ENCODE peak calls at places on chromosomes 2 and 18, in nine cellular contexts. N, A, D, B, Q, G, R, C and M are unnamed samples.
A peak's percentile ranks its signal among the peaks of the same experiment; 100 is the strongest.

GRCh38 chr2:18889565-18890332 is 300.4 kb upstream of the NT5C1B start:
- DNase-seq in N (no peak), A (no peak), D (no peak), B (peak; percentile 18), Q (no peak), G (no peak), R (no peak), C (no peak), M (no peak)

GRCh38 chr2:157492189-157492773 is 48.4 kb upstream of the CYTIP start:
- DNase-seq in N (no peak), A (peak; percentile 41), D (peak; percentile 61), B (peak; percentile 10), Q (peak; percentile 68), G (peak; percentile 72), R (peak; percentile 63), C (peak; percentile 88), M (no peak)

GRCh38 chr2:216932806-216933579 is 73.1 kb upstream of the TNP1 start:
- DNase-seq in N (no peak), A (no peak), D (no peak), B (no peak), Q (no peak), G (no peak), R (no peak), C (no peak), M (no peak)

GRCh38 chr2:129908721-129909373 is 70.6 kb upstream of the RAB6C start:
- DNase-seq in N (no peak), A (no peak), D (no peak), B (no peak), Q (no peak), G (no peak), R (no peak), C (peak; percentile 80), M (peak; percentile 53)

GRCh38 chr2:120993661-120994060 is 258.0 kb downstream of the GLI2 start:
- DNase-seq in N (peak; percentile 60), A (no peak), D (no peak), B (no peak), Q (no peak), G (no peak), R (no peak), C (peak; percentile 71), M (no peak)

GRCh38 chr2:216142540-216142939 is 33.4 kb downstream of the XRCC5 start:
- DNase-seq in N (no peak), A (no peak), D (no peak), B (no peak), Q (no peak), G (no peak), R (peak; percentile 74), C (no peak), M (no peak)

GRCh38 chr2:121529439-121530209 is 1.1 kb upstream of the RNU4ATAC start:
- DNase-seq in N (no peak), A (peak; percentile 74), D (no peak), B (peak; percentile 32), Q (peak; percentile 84), G (peak; percentile 43), R (peak; percentile 38), C (no peak), M (no peak)

GRCh38 chr2:101124684-101125366 is 26.4 kb downstream of the TBC1D8 start:
- DNase-seq in N (no peak), A (peak; percentile 70), D (peak; percentile 98), B (peak; percentile 77), Q (no peak), G (peak; percentile 93), R (no peak), C (no peak), M (no peak)

GRCh38 chr2:98422449-98422848 is 22.2 kb upstream of the INPP4A start:
- DNase-seq in N (no peak), A (no peak), D (no peak), B (no peak), Q (no peak), G (no peak), R (no peak), C (no peak), M (no peak)

GRCh38 chr2:69514406-69514805 is 77.2 kb upstream of the NFU1 start:
- DNase-seq in N (no peak), A (peak; percentile 31), D (no peak), B (no peak), Q (no peak), G (no peak), R (no peak), C (no peak), M (no peak)

GRCh38 chr18:11775436-11775835 is 75.8 kb upstream of the CHMP1B start:
- DNase-seq in N (no peak), A (no peak), D (no peak), B (no peak), Q (no peak), G (no peak), R (no peak), C (no peak), M (no peak)

DNA sequence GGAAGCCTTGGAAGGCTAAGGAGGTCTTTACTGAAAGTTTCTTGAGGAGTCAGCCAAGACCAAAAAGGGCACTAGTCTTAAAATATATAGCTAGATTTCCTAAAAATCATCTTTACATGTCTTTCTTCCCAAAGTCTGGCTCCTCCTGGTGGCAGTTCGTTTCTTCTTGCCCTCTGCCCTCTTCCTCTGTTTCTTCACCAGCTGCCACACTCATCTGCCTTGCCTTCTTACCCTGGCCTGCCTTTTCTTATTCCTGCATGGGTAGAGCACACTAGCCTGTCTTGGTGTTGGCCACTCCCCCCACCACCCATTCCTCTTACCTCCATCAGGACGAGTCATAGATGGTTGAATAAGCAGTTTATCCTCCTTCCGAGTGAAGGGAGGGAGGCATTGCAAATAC is 129.8 kb downstream of the RAPGEF4 start:
- DNase-seq in N (no peak), A (no peak), D (peak; percentile 11), B (no peak), Q (no peak), G (peak; percentile 58), R (no peak), C (no peak), M (no peak)
- TF ChIP-seq CTCF in N (peak; percentile 32), A (no peak), D (peak; percentile 9), B (no peak), Q (peak; percentile 26), G (peak; percentile 37), R (no peak), C (no peak), M (no peak)

DNA sequence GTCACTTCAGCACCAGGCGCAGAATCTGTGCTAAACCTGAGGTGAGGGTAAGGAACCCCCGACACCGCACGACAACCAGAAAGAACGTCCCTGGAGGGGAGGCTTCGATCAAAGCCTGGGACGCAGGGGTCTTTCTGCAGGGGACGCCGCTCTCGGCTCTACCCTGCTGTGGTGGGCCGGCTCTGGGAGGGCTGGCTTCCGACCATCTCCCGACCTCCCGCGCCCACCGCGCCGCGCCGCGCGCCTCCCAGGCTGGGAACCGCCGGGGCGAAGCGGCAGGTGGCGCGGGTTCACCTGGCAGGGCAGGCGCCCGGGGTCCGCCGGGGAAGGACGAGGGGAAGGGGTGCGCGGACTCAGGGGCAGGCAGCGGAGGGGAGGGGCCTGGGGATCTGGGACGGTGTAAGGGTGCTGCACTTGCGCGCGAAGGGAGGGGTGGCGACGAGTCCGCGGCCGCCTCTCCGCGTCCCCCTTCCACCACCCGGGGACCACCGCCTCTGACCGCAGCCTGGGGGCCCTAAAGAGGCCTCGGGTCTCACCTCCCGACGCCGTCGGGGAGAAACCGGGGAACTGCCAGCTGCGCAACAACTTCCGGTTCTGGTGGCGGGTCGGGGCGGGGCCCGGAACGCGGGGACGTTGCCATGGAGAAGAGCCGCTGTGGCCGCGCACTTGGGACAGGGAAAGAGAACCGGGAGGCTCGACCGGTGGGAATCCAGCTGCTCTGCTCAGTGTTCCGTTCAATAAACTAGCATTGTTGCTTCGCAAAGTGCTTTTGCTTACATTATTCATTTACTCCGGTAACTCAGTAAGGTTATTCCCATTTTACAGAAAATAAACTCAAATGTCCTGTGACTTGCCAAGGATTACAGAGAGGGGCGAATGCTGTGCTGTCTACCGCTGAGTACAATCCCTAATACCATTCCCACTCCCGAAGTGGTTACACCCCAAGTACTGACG is at the start of gene ZNF396:
- DNase-seq in N (peak; percentile 91), A (peak; percentile 85), D (peak; percentile 71), B (peak; percentile 55), Q (peak; percentile 78), G (peak; percentile 54), R (peak; percentile 86), C (peak; percentile 91), M (peak; percentile 80)
- TF ChIP-seq CTCF in N (peak; percentile 30), A (no peak), D (no peak), B (no peak), Q (no peak), G (no peak), R (no peak), C (no peak), M (no peak)

GRCh38 chr2:200713003-200713703 is 98.6 kb upstream of the BZW1 start:
- DNase-seq in N (peak; percentile 46), A (peak; percentile 78), D (peak; percentile 96), B (peak; percentile 83), Q (peak; percentile 71), G (peak; percentile 84), R (peak; percentile 86), C (peak; percentile 91), M (peak; percentile 76)
- TF ChIP-seq CTCF in N (peak; percentile 99), A (peak; percentile 91), D (peak; percentile 96), B (peak; percentile 77), Q (peak; percentile 74), G (peak; percentile 84), R (peak; percentile 63), C (peak; percentile 91), M (peak; percentile 91)

GRCh38 chr2:26451700-26452099 is 26.2 kb downstream of the OTOF start:
- DNase-seq in N (no peak), A (no peak), D (no peak), B (no peak), Q (no peak), G (no peak), R (no peak), C (no peak), M (no peak)

GRCh38 chr2:26449278-26450030 is 28.5 kb downstream of the OTOF start:
- DNase-seq in N (no peak), A (no peak), D (no peak), B (no peak), Q (no peak), G (no peak), R (no peak), C (no peak), M (no peak)

GRCh38 chr2:26453421-26454329 is 24.2 kb downstream of the OTOF start:
- DNase-seq in N (no peak), A (no peak), D (no peak), B (no peak), Q (no peak), G (no peak), R (no peak), C (no peak), M (no peak)

GRCh38 chr2:26448651-26449050 is 29.3 kb downstream of the OTOF start:
- DNase-seq in N (no peak), A (no peak), D (no peak), B (no peak), Q (no peak), G (no peak), R (no peak), C (no peak), M (no peak)

GRCh38 chr2:26450031-26450635 is 27.8 kb downstream of the OTOF start:
- DNase-seq in N (no peak), A (no peak), D (no peak), B (no peak), Q (no peak), G (no peak), R (no peak), C (no peak), M (no peak)
- TF ChIP-seq CTCF in N (no peak), A (no peak), D (no peak), B (no peak), Q (no peak), G (no peak), R (no peak), C (no peak), M (no peak)